ENCODE peak calls at places on chromosomes 2 and 18, in ten cellular contexts. R, E, P, N, B, O, L, T, V and A are unnamed samples.

GRCh38 chr2:152236191-152236925 is 60.8 kb upstream of the STAM2 start:
- DNase-seq in T (no peak), R (no peak), N (no peak), B (no peak), V (no peak), O (no peak), L (no peak), E (no peak), P (no peak), A (no peak)

GRCh38 chr2:4763009-4763408 is 929.2 kb upstream of the SOX11 start:
- DNase-seq in B (no peak), O (no peak), R (no peak), V (no peak), L (peak), T (no peak), E (peak), P (peak), N (no peak), A (peak)

GRCh38 chr2:190443778-190444481 is 35.8 kb downstream of the MFSD6 start:
- DNase-seq in E (no peak), R (no peak), T (no peak), N (no peak), V (no peak), B (no peak), L (no peak), P (no peak), O (peak), A (no peak)

GRCh38 chr2:149617476-149617875 is 29.9 kb upstream of the MMADHC start:
- DNase-seq in R (no peak), T (no peak), V (no peak), P (no peak), B (no peak), O (peak), L (no peak), N (no peak), E (no peak), A (no peak)

GRCh38 chr2:127515383-127515915 is 10.8 kb downstream of the IWS1 start:
- DNase-seq in B (no peak), V (no peak), R (no peak), O (peak), P (no peak), L (no peak), T (no peak), E (no peak), N (no peak), A (no peak)

GRCh38 chr2:145551661-145552060 is 1031.7 kb upstream of the ZEB2 start:
- DNase-seq in L (no peak), R (no peak), E (no peak), V (no peak), O (no peak), B (no peak), N (no peak), P (no peak), T (no peak), A (peak)

GRCh38 chr18:34697891-34698290 is 12.2 kb upstream of the DTNA start:
- DNase-seq in V (no peak), P (no peak), R (no peak), E (no peak), L (no peak), B (no peak), O (peak), N (no peak), T (no peak), A (no peak)

GRCh38 chr2:240200230-240201051 is 60.0 kb upstream of the OTOS start:
- DNase-seq in P (peak), L (no peak), N (peak), T (no peak), O (no peak), B (no peak), V (no peak), R (no peak), E (no peak), A (no peak)

GRCh38 chr2:121721926-121722325 is 14.7 kb downstream of the NIFK start:
- DNase-seq in E (no peak), P (no peak), O (peak), V (no peak), L (no peak), R (no peak), N (no peak), B (no peak), T (no peak), A (no peak)

GRCh38 chr2:95353055-95353575 is 49.4 kb upstream of the FAHD2A start:
- DNase-seq in L (no peak), V (no peak), E (no peak), P (peak), N (peak), T (no peak), B (no peak), O (no peak), R (no peak), A (no peak)

GRCh38 chr2:184879671-184880070 is 281.3 kb downstream of the ZNF804A start:
- DNase-seq in T (no peak), N (no peak), E (no peak), P (no peak), B (no peak), L (no peak), O (peak), V (no peak), R (no peak), A (no peak)

GRCh38 chr2:174965992-174966789 is 39.0 kb downstream of the CHN1 start:
- DNase-seq in R (no peak), B (no peak), E (no peak), V (no peak), L (no peak), N (no peak), P (no peak), T (no peak), O (peak), A (no peak)

GRCh38 chr2:45715601-45716379 is 64.3 kb downstream of the PRKCE start:
- DNase-seq in N (no peak), V (no peak), E (no peak), T (no peak), O (no peak), B (no peak), R (no peak), P (no peak), L (no peak), A (no peak)

GRCh38 chr2:5315512-5315911 is 376.7 kb upstream of the SOX11 start:
- DNase-seq in N (no peak), O (no peak), L (no peak), V (no peak), P (no peak), R (no peak), E (no peak), B (no peak), T (no peak), A (no peak)

GRCh38 chr2:135257383-135258090 is 205.4 kb downstream of the RAB3GAP1 start:
- DNase-seq in R (no peak), N (no peak), V (no peak), E (no peak), P (no peak), L (no peak), O (peak), B (no peak), T (no peak), A (no peak)

GRCh38 chr18:70523035-70523797 is 234.4 kb downstream of the SOCS6 start:
- DNase-seq in V (no peak), O (no peak), R (no peak), B (no peak), N (no peak), E (no peak), L (peak), T (no peak), P (no peak), A (no peak)

GRCh38 chr18:5159080-5159479 is 38.0 kb downstream of the AKAIN1 start:
- DNase-seq in P (no peak), O (no peak), B (no peak), E (no peak), N (no peak), R (no peak), L (no peak), T (no peak), V (no peak), A (no peak)

GRCh38 chr2:36680012-36680411 is 16.5 kb upstream of the VIT start:
- DNase-seq in L (no peak), B (no peak), E (no peak), N (no peak), P (no peak), O (peak), R (no peak), T (no peak), V (no peak), A (no peak)

GRCh38 chr18:42649636-42650035 is 465.8 kb downstream of the RIT2 start:
- DNase-seq in V (no peak), E (no peak), O (peak), R (no peak), P (no peak), L (no peak), B (no peak), N (no peak), T (no peak), A (no peak)

GRCh38 chr2:216320852-216321251 is 51.4 kb downstream of the MARCHF4 start:
- DNase-seq in O (no peak), P (no peak), V (no peak), R (no peak), L (no peak), N (no peak), B (no peak), E (no peak), T (no peak), A (no peak)

GRCh38 chr18:35756506-35757117 is 175.1 kb downstream of the GALNT1 start:
- DNase-seq in B (peak), E (peak), O (peak), N (no peak), P (peak), T (peak), R (peak), L (peak), V (peak), A (peak)

GRCh38 chr18:394997-395383 is 105.5 kb downstream of the COLEC12 start:
- DNase-seq in L (no peak), E (no peak), B (no peak), N (peak), R (no peak), V (no peak), O (peak), T (no peak), P (no peak), A (no peak)

GRCh38 chr2:173906626-173907025 is 58.5 kb downstream of the SP3 start:
- DNase-seq in L (no peak), B (no peak), V (no peak), E (no peak), N (no peak), P (no peak), O (no peak), T (no peak), R (no peak), A (no peak)

GRCh38 chr2:84631047-84631446 is 114.7 kb downstream of the DNAH6 start:
- DNase-seq in L (peak), V (no peak), B (peak), T (peak), P (no peak), R (no peak), E (no peak), O (peak), N (no peak), A (no peak)

GRCh38 chr2:63723709-63724108 is 118.0 kb upstream of the UGP2 start:
- DNase-seq in B (no peak), T (no peak), R (no peak), V (no peak), E (no peak), L (no peak), N (no peak), P (no peak), O (no peak), A (no peak)

GRCh38 chr2:105381119-105381668 is 17.7 kb downstream of the FHL2 start:
- DNase-seq in L (no peak), V (no peak), B (no peak), E (no peak), R (no peak), P (no peak), O (no peak), N (no peak), T (no peak), A (no peak)

GRCh38 chr2:187654535-187654934 is 100.3 kb upstream of the TFPI start:
- DNase-seq in R (no peak), N (no peak), B (no peak), P (no peak), O (no peak), V (no peak), T (peak), L (no peak), E (no peak), A (no peak)

GRCh38 chr18:34352385-34353163 is 127.9 kb upstream of the NOL4 start:
- DNase-seq in V (no peak), N (no peak), B (no peak), E (peak), P (no peak), T (no peak), R (no peak), L (peak), O (peak), A (no peak)

GRCh38 chr2:119694470-119694993 is 15.5 kb downstream of the TMEM177 start:
- DNase-seq in O (no peak), E (no peak), T (no peak), P (no peak), R (no peak), V (no peak), N (no peak), L (no peak), B (no peak), A (no peak)

GRCh38 chr18:26794210-26795101 is 71.1 kb downstream of the AQP4 start:
- DNase-seq in L (no peak), P (no peak), N (no peak), T (no peak), R (no peak), O (no peak), B (no peak), E (no peak), V (no peak), A (no peak)

GRCh38 chr2:168132389-168132788 is 115.0 kb downstream of the STK39 start:
- DNase-seq in V (no peak), R (no peak), T (no peak), P (no peak), L (no peak), O (no peak), E (no peak), N (no peak), B (no peak), A (no peak)